ENCODE peak calls at places on chromosomes 11 and 22, in five cellular contexts. One of them, this sample, is unnamed.

GRCh38 chr11:18384157-18384641 is 10.2 kb upstream of the LDHA start:
- DNase-seq in activated T-helper 1 cell treated with anti-CD3 and anti-CD28 coated beads, Interleukin-2, amount 50 U/mL, for 16 hours: no peak
- DNase-seq in endothelial cell: no peak
- DNase-seq in NCI-H748 treated with DMSO at 0.1 percent for 48 hours: no peak
- DNase-seq in HuH-7: peak
- DNase-seq in this sample: no peak

GRCh38 chr22:38213319-38214247 is 11.8 kb downstream of the MAFF start:
- DNase-seq in activated T-helper 1 cell treated with anti-CD3 and anti-CD28 coated beads, Interleukin-2, amount 50 U/mL, for 16 hours: no peak
- DNase-seq in endothelial cell: no peak
- DNase-seq in NCI-H748 treated with DMSO at 0.1 percent for 48 hours: no peak
- DNase-seq in HuH-7: no peak
- DNase-seq in this sample: no peak

GRCh38 chr11:60607483-60607882 is 91.9 kb upstream of the MS4A8 start:
- DNase-seq in activated T-helper 1 cell treated with anti-CD3 and anti-CD28 coated beads, Interleukin-2, amount 50 U/mL, for 16 hours: no peak
- DNase-seq in endothelial cell: no peak
- DNase-seq in NCI-H748 treated with DMSO at 0.1 percent for 48 hours: no peak
- DNase-seq in HuH-7: no peak
- DNase-seq in this sample: no peak

GRCh38 chr11:103284260-103284659 is 175.0 kb downstream of the DYNC2H1 start:
- DNase-seq in activated T-helper 1 cell treated with anti-CD3 and anti-CD28 coated beads, Interleukin-2, amount 50 U/mL, for 16 hours: no peak
- DNase-seq in endothelial cell: no peak
- DNase-seq in NCI-H748 treated with DMSO at 0.1 percent for 48 hours: no peak
- DNase-seq in HuH-7: no peak
- DNase-seq in this sample: no peak

GRCh38 chr11:46920709-46921108 is 2.4 kb upstream of the LRP4 start:
- DNase-seq in activated T-helper 1 cell treated with anti-CD3 and anti-CD28 coated beads, Interleukin-2, amount 50 U/mL, for 16 hours: no peak
- DNase-seq in endothelial cell: no peak
- DNase-seq in NCI-H748 treated with DMSO at 0.1 percent for 48 hours: no peak
- DNase-seq in HuH-7: no peak
- DNase-seq in this sample: no peak

GRCh38 chr11:102807921-102808320 is 10.0 kb upstream of the MMP1 start:
- DNase-seq in activated T-helper 1 cell treated with anti-CD3 and anti-CD28 coated beads, Interleukin-2, amount 50 U/mL, for 16 hours: no peak
- DNase-seq in endothelial cell: peak
- DNase-seq in NCI-H748 treated with DMSO at 0.1 percent for 48 hours: no peak
- DNase-seq in HuH-7: peak
- DNase-seq in this sample: no peak

GRCh38 chr11:132307309-132308020 is 937.0 kb downstream of the NTM start:
- DNase-seq in activated T-helper 1 cell treated with anti-CD3 and anti-CD28 coated beads, Interleukin-2, amount 50 U/mL, for 16 hours: no peak
- DNase-seq in endothelial cell: no peak
- DNase-seq in NCI-H748 treated with DMSO at 0.1 percent for 48 hours: no peak
- DNase-seq in HuH-7: no peak
- DNase-seq in this sample: no peak

GRCh38 chr11:86814775-86815174 is 14.4 kb downstream of the PRSS23 start:
- DNase-seq in activated T-helper 1 cell treated with anti-CD3 and anti-CD28 coated beads, Interleukin-2, amount 50 U/mL, for 16 hours: no peak
- DNase-seq in endothelial cell: no peak
- DNase-seq in NCI-H748 treated with DMSO at 0.1 percent for 48 hours: no peak
- DNase-seq in HuH-7: no peak
- DNase-seq in this sample: no peak

GRCh38 chr22:36902143-36902911 is 11.1 kb upstream of the CSF2RB start:
- DNase-seq in activated T-helper 1 cell treated with anti-CD3 and anti-CD28 coated beads, Interleukin-2, amount 50 U/mL, for 16 hours: no peak
- DNase-seq in endothelial cell: no peak
- DNase-seq in NCI-H748 treated with DMSO at 0.1 percent for 48 hours: no peak
- DNase-seq in HuH-7: no peak
- DNase-seq in this sample: no peak

GRCh38 chr11:78109011-78109685 is 29.5 kb upstream of the NDUFC2 start:
- DNase-seq in activated T-helper 1 cell treated with anti-CD3 and anti-CD28 coated beads, Interleukin-2, amount 50 U/mL, for 16 hours: no peak
- DNase-seq in endothelial cell: no peak
- DNase-seq in NCI-H748 treated with DMSO at 0.1 percent for 48 hours: no peak
- DNase-seq in HuH-7: no peak
- DNase-seq in this sample: no peak

GRCh38 chr22:36611241-36611976 is 82.4 kb upstream of the EIF3D start:
- DNase-seq in activated T-helper 1 cell treated with anti-CD3 and anti-CD28 coated beads, Interleukin-2, amount 50 U/mL, for 16 hours: no peak
- DNase-seq in endothelial cell: no peak
- DNase-seq in NCI-H748 treated with DMSO at 0.1 percent for 48 hours: no peak
- DNase-seq in HuH-7: no peak
- DNase-seq in this sample: no peak

This sample was measured in GM12891.